ENCODE peak calls at places on chromosomes 1 and 21, in five cellular contexts. One of them, this sample, is unnamed.

GRCh38 chr1:7705048-7705907 is 65.8 kb upstream of the VAMP3 start:
- DNase-seq in ovary: no peak
- DNase-seq in K562: no peak
- DNase-seq in suprapubic skin: no peak
- DNase-seq in A549: no peak
- DNase-seq in this sample: no peak

GRCh38 chr1:1946540-1946939 is 27.5 kb upstream of the TMEM52 start:
- DNase-seq in ovary: peak
- DNase-seq in suprapubic skin: no peak
- DNase-seq in A549: no peak
- DNase-seq in K562: no peak
- DNase-seq in this sample: no peak

GRCh38 chr1:17149771-17150170 is 30.5 kb upstream of the PADI2 start:
- DNase-seq in A549: no peak
- DNase-seq in ovary: no peak
- DNase-seq in K562: no peak
- DNase-seq in suprapubic skin: no peak
- DNase-seq in this sample: no peak

GRCh38 chr1:223350361-223350908 is 13.5 kb downstream of the SUSD4 start:
- DNase-seq in A549: no peak
- DNase-seq in suprapubic skin: no peak
- DNase-seq in ovary: no peak
- DNase-seq in K562: no peak
- DNase-seq in this sample: no peak

GRCh38 chr1:6962390-6962955 is 177.2 kb downstream of the CAMTA1 start:
- DNase-seq in ovary: peak
- DNase-seq in K562: peak
- DNase-seq in A549: peak
- DNase-seq in suprapubic skin: no peak
- DNase-seq in this sample: no peak

GRCh38 chr1:209926045-209926444 is 12.0 kb upstream of the SYT14 start:
- DNase-seq in suprapubic skin: no peak
- DNase-seq in A549: no peak
- DNase-seq in K562: no peak
- DNase-seq in ovary: no peak
- DNase-seq in this sample: no peak

GRCh38 chr1:24286246-24287010 is 32.7 kb upstream of the GRHL3 start:
- DNase-seq in suprapubic skin: no peak
- DNase-seq in ovary: no peak
- DNase-seq in K562: no peak
- DNase-seq in A549: no peak
- DNase-seq in this sample: no peak

GRCh38 chr1:26094677-26095383 is 16.8 kb upstream of the PDIK1L start:
- DNase-seq in K562: peak
- DNase-seq in suprapubic skin: no peak
- DNase-seq in A549: no peak
- DNase-seq in ovary: no peak
- DNase-seq in this sample: no peak

GRCh38 chr21:37546949-37547614 is 180.5 kb downstream of the DYRK1A start:
- DNase-seq in A549: no peak
- DNase-seq in ovary: no peak
- DNase-seq in suprapubic skin: no peak
- DNase-seq in K562: no peak
- DNase-seq in this sample: no peak

GRCh38 chr1:190452272-190452848 is 25.3 kb downstream of the BRINP3 start:
- DNase-seq in ovary: no peak
- DNase-seq in K562: no peak
- DNase-seq in A549: no peak
- DNase-seq in suprapubic skin: no peak
- DNase-seq in this sample: no peak

GRCh38 chr21:45460011-45460565 is 55.1 kb downstream of the COL18A1 start:
- DNase-seq in ovary: no peak
- DNase-seq in A549: no peak
- DNase-seq in suprapubic skin: no peak
- DNase-seq in K562: no peak
- DNase-seq in this sample: no peak

GRCh38 chr1:19682257-19682656 is 17.6 kb downstream of the HTR6 start:
- DNase-seq in ovary: no peak
- DNase-seq in K562: no peak
- DNase-seq in suprapubic skin: no peak
- DNase-seq in A549: no peak
- DNase-seq in this sample: no peak

GRCh38 chr1:23793018-23793781 is 2.3 kb downstream of the LYPLA2 start:
- DNase-seq in ovary: no peak
- DNase-seq in A549: no peak
- DNase-seq in K562: peak
- DNase-seq in suprapubic skin: no peak
- DNase-seq in this sample: no peak

GRCh38 chr1:203548917-203549708 is 55.2 kb downstream of the OPTC start:
- DNase-seq in K562: no peak
- DNase-seq in ovary: no peak
- DNase-seq in A549: no peak
- DNase-seq in suprapubic skin: no peak
- DNase-seq in this sample: no peak

GRCh38 chr1:100631015-100631521 is 88.5 kb upstream of the VCAM1 start:
- DNase-seq in ovary: no peak
- DNase-seq in K562: no peak
- DNase-seq in suprapubic skin: no peak
- DNase-seq in A549: no peak
- DNase-seq in this sample: no peak

GRCh38 chr1:84365225-84366221 is 32.8 kb upstream of the DNASE2B start:
- DNase-seq in K562: peak
- DNase-seq in suprapubic skin: no peak
- DNase-seq in ovary: no peak
- DNase-seq in A549: peak
- DNase-seq in this sample: no peak

GRCh38 chr1:154760469-154760933 is 109.6 kb downstream of the KCNN3 start:
- DNase-seq in K562: peak
- DNase-seq in A549: peak
- DNase-seq in ovary: peak
- DNase-seq in suprapubic skin: no peak
- DNase-seq in this sample: no peak

GRCh38 chr1:209403921-209404320 is 179.6 kb upstream of the CAMK1G start:
- DNase-seq in A549: no peak
- DNase-seq in K562: no peak
- DNase-seq in suprapubic skin: no peak
- DNase-seq in ovary: no peak
- DNase-seq in this sample: no peak

GRCh38 chr1:93814795-93815737 is 63.9 kb downstream of the DNTTIP2 start:
- DNase-seq in ovary: no peak
- DNase-seq in A549: no peak
- DNase-seq in suprapubic skin: no peak
- DNase-seq in K562: peak
- DNase-seq in this sample: no peak

GRCh38 chr1:93818570-93818959 is 60.4 kb downstream of the DNTTIP2 start:
- DNase-seq in A549: no peak
- DNase-seq in ovary: no peak
- DNase-seq in suprapubic skin: no peak
- DNase-seq in K562: no peak
- DNase-seq in this sample: no peak

GRCh38 chr1:93815738-93816110 is 63.3 kb downstream of the DNTTIP2 start:
- DNase-seq in suprapubic skin: no peak
- DNase-seq in ovary: no peak
- DNase-seq in A549: no peak
- DNase-seq in K562: no peak
- DNase-seq in this sample: no peak

GRCh38 chr1:93817819-93818569 is 61.0 kb downstream of the DNTTIP2 start:
- DNase-seq in ovary: no peak
- DNase-seq in K562: no peak
- DNase-seq in A549: no peak
- DNase-seq in suprapubic skin: no peak
- DNase-seq in this sample: no peak

DNA sequence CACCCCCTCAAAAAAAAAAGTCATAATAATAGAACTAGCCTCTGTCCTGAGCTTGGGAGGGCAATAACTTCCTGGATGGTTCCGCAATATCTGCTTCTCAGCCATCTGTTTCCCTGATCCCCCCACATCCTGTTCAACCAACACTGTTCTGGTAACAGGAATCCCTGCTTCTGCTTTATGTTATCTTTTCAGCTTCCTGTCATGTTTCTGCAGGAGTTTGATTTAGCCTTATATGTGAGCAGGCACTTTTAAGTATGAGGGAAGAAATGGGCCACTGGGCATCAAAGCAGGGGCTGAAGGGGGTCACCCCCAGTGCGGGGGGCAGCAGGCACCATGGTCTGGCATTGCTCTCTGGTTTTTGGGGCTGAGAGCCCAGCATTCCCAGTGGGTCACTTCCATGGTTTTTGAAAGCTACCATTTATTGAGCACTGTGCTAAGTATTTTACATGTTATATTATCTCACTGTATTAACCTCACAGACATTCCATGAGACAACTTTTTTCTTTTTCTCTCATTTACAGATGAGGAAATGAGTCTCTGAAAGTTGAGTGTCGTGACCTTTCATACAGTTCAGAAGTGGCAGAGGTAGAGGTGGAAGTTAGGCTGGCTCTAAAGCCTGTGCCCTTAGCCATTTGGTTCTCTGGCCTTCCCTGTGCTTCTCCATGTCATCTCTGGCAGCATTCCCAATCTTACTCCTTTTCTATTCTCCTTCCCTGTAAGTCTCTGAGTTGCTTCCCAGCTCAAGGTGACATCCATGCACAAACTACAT is 61.9 kb downstream of the DNTTIP2 start:
- DNase-seq in suprapubic skin: no peak
- DNase-seq in K562: peak
- DNase-seq in A549: no peak
- DNase-seq in ovary: no peak
- DNase-seq in this sample: no peak
- TF ChIP-seq CTCF in suprapubic skin: no peak
- TF ChIP-seq CTCF in K562: no peak
- TF ChIP-seq CTCF in A549: no peak
- TF ChIP-seq CTCF in ovary: no peak
- TF ChIP-seq CTCF in this sample: no peak

DNA sequence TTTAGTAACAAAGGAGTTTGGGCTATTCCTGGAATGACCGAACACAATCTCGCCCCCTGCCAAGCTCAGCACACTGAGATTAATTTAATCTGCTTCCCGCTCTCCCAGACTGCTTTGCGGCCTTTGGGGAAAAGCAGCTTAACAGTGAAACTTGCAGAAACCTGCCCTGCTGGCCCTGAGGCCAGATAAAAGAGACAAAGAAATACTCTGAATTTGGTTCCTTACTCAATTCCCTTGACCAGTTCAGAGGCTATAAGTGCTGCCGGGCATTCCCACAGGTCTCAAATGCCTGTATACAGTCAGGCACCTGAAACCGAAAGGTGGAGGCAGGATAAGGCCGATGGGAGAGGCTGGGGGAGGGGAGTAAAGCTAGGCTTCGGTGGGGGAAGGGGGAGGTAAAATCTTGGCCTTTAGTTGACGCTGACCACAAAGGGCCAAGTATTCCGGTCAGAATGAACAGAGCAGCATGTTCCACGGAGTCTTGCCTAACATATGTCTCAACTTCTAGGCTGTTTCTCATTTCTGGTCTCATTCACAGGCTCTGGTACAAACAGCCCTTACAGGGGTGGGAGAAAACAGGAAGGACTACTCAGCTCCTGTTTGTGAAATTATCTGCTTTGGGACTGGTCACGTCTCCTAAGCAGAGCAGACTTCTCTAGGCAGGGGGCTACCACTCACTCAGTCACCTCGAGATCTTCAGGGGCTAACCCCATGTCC is 17.8 kb upstream of the A3GALT2 start:
- DNase-seq in A549: no peak
- DNase-seq in ovary: peak
- DNase-seq in suprapubic skin: no peak
- DNase-seq in K562: no peak
- DNase-seq in this sample: peak
- TF ChIP-seq POLR2A in A549: no peak
- TF ChIP-seq POLR2A in ovary: no peak
- TF ChIP-seq POLR2A in suprapubic skin: no peak
- TF ChIP-seq POLR2A in K562: no peak
- TF ChIP-seq POLR2A in this sample: peak

GRCh38 chr1:113333056-113333455 is 57.3 kb upstream of the MAGI3 start:
- DNase-seq in A549: no peak
- DNase-seq in ovary: no peak
- DNase-seq in suprapubic skin: no peak
- DNase-seq in K562: no peak
- DNase-seq in this sample: no peak
- TF ChIP-seq EP300 in A549: no peak
- TF ChIP-seq EP300 in ovary: no peak
- TF ChIP-seq EP300 in suprapubic skin: no peak
- TF ChIP-seq EP300 in K562: no peak
- TF ChIP-seq EP300 in this sample: no peak

DNA sequence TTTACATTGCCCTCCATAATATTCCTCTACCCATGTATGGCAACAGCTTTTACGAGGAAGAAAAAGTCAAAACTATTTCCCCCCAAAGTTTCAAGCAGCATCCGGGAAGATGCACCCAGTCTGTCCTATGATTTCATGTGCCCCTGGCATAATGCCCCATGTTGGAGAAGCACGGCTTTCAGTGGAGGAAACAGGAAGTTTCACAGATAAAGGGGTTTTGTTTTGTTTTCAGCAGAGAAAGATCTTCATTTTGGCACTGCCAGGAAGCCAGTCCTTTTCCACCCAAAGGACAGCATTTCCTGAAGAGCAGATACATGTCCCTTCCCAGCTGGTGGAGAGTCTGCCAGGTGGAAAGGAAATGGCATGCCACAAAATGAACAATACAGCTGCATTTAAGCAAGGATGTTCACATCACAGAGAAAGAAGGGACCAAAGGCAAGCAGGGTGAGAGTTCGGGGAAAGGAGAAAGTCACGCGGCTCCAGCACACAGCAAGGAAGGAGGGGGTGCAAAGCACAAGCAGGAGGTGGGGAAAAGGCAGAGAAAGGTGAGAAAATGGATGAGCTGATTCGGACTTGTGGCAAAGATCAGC is 95.3 kb upstream of the HIVEP3 start:
- DNase-seq in A549: no peak
- DNase-seq in suprapubic skin: no peak
- DNase-seq in K562: no peak
- DNase-seq in ovary: no peak
- DNase-seq in this sample: peak
- TF ChIP-seq CTCF in A549: no peak
- TF ChIP-seq CTCF in suprapubic skin: no peak
- TF ChIP-seq CTCF in K562: no peak
- TF ChIP-seq CTCF in ovary: no peak
- TF ChIP-seq CTCF in this sample: no peak